ENCODE peak calls at places on chromosomes 12 and 14, in six cellular contexts. N, P, T, J, Z and R are unnamed samples.

GRCh38 chr14:73924337-73924736 is 25.6 kb downstream of the FAM161B start:
- DNase-seq in Z (no peak), N (no peak), T (no peak), J (no peak), P (no peak), R (no peak)

GRCh38 chr12:67646775-67647174 is 1.8 kb upstream of the DYRK2 start:
- DNase-seq in N (no peak), T (no peak), Z (no peak), J (no peak), P (no peak), R (no peak)

GRCh38 chr12:109258607-109259544 is 50.2 kb downstream of the FOXN4 start:
- DNase-seq in Z (no peak), N (no peak), P (peak), J (no peak), T (no peak), R (no peak)

GRCh38 chr14:26180221-26180620 is 417.6 kb downstream of the NOVA1 start:
- DNase-seq in P (no peak), Z (no peak), N (no peak), J (no peak), T (no peak), R (no peak)

GRCh38 chr12:124713436-124714082 is 146.1 kb upstream of the NCOR2 start:
- DNase-seq in J (peak), N (no peak), Z (peak), P (no peak), T (peak), R (no peak)

GRCh38 chr14:43687866-43688265 is 819.2 kb downstream of the FSCB start:
- DNase-seq in T (no peak), P (no peak), N (no peak), J (no peak), Z (peak), R (peak)

GRCh38 chr12:50620050-50620974 is 115.5 kb downstream of the DIP2B start:
- DNase-seq in J (peak), Z (peak), N (no peak), T (no peak), P (no peak), R (peak)

GRCh38 chr14:104843442-104844305 is 21.4 kb upstream of the CEP170B start:
- DNase-seq in Z (no peak), T (no peak), N (no peak), J (peak), P (no peak), R (no peak)

GRCh38 chr12:94026566-94026965 is 121.8 kb upstream of the PLXNC1 start:
- DNase-seq in J (no peak), N (no peak), Z (no peak), P (no peak), T (no peak), R (no peak)

GRCh38 chr14:91414475-91415342 is 2.9 kb downstream of the CCDC88C start:
- DNase-seq in P (no peak), J (peak), Z (no peak), N (no peak), T (no peak), R (no peak)

GRCh38 chr14:23057757-23058653 is 685 bp upstream of the CDH24 start:
- DNase-seq in P (peak), T (peak), J (peak), N (peak), Z (peak), R (peak)

GRCh38 chr14:103923863-103924262 is 4.4 kb upstream of the TDRD9 start:
- DNase-seq in P (no peak), T (no peak), Z (no peak), N (no peak), J (no peak), R (no peak)

GRCh38 chr14:58763210-58763609 is 125.4 kb downstream of the DACT1 start:
- DNase-seq in Z (no peak), P (no peak), T (no peak), J (no peak), N (no peak), R (no peak)

GRCh38 chr12:5439333-5439732 is 7.4 kb downstream of the NTF3 start:
- DNase-seq in N (no peak), J (peak), Z (no peak), T (no peak), P (no peak), R (no peak)

GRCh38 chr12:124289634-124290600 is 5.0 kb upstream of the RFLNA start:
- DNase-seq in P (peak), Z (no peak), T (no peak), N (no peak), J (no peak), R (no peak)

DNA sequence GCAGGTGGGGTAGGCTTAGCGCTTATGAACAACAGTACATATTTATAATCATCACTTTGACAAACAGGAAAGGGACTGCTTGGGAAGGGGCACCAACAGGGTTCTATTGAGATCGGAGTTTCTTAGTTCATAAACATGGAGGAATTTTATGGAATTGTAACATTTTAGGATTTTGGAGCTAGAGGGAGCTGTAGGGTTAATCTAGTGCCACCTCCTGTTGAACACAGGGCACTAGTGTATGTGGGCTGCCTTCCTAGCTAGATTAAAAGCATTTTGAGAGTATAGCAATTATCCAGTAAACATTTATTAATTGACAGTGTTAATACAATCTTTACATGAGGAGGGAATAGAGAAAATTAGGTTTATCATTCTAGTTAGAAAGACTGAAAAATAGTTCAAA is 23.1 kb upstream of the TBC1D30 start:
- DNase-seq in Z (no peak), T (no peak), P (no peak), N (no peak), J (peak), R (peak)
- TF ChIP-seq CTCF in Z (peak), T (no peak), P (no peak), N (peak), J (peak), R (no peak)

GRCh38 chr14:54815016-54815415 is 87.6 kb downstream of the GCH1 start:
- DNase-seq in T (no peak), P (peak), Z (no peak), J (no peak), N (no peak), R (no peak)

GRCh38 chr14:54813081-54813480 is 89.5 kb downstream of the GCH1 start:
- DNase-seq in P (no peak), N (no peak), T (no peak), J (no peak), Z (peak), R (peak)

GRCh38 chr14:54812661-54813060 is 90.0 kb downstream of the GCH1 start:
- DNase-seq in Z (no peak), P (no peak), J (no peak), T (no peak), N (no peak), R (no peak)

GRCh38 chr14:54815531-54815930 is 87.1 kb downstream of the GCH1 start:
- DNase-seq in T (no peak), P (no peak), Z (no peak), J (no peak), N (no peak), R (no peak)

GRCh38 chr14:54814076-54814475 is 88.5 kb downstream of the GCH1 start:
- DNase-seq in N (no peak), Z (no peak), P (no peak), T (no peak), J (no peak), R (no peak)
- TF ChIP-seq CTCF in N (peak), Z (no peak), P (no peak), T (no peak), J (no peak), R (peak)

DNA sequence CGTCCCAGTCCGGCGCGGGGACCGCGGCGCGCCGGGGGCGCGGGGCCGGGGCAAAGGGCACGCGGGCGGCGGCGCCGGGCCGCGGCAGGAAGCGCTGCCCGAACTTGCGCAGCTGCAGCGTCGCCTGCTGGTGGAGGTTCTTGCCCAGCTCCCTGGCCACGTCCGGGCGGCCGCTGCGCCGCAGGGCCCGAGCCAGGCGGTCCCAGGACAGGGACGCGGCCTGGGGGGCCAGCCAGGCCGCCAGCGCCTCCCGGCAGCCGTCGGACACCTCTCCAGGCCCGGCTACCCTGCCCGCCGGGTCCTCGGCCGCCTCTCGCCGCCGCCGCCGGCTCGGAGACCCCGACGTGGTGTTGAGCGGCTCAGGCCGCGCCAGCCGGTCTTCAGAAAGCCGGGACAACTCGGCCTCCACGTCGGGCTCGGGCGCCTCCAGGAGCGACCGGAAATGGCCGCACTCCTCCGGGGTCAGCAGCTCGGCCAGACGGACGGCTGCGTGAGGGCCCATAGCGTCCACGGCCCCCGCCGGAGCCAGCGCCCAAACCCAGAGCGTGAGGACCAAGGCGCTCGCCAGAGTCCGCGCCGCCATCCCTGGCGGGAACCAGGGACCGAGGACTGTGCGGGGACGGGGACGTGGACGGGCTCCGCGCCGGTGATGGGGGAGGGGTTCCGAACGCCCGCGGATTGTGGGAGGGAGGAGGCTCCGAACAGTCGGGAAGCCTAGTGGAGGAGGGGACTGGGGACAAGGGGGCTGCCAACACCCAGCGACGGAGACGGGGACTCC is 34.0 kb downstream of the FIGNL2 start:
- DNase-seq in N (peak), J (peak), Z (peak), P (peak), T (peak), R (no peak)
- TF ChIP-seq CTCF in N (peak), J (peak), Z (peak), P (peak), T (no peak), R (peak)

GRCh38 chr14:92599786-92600185 is 86.2 kb downstream of the RIN3 start:
- DNase-seq in P (no peak), N (no peak), J (no peak), T (no peak), Z (no peak), R (no peak)
- TF ChIP-seq CTCF in P (no peak), N (no peak), J (no peak), T (no peak), Z (no peak), R (no peak)

DNA sequence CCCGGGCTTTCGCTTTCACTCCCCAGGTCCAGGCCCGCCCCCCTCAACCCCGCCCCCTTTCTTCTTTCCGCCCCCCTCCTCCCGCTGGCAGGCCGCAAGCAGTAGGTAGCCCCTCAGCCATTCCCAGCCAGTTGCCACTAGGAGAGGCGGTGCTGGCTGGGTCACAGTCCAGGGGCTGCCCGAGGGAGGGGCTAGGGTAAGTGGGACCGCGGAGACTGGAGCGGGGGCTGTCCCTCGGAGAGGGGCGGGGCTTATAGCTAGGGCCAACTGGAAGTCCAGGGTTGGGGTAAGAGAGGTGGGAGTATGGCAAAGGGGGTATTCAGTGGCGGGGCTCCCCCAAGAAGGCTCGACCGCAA is 190 bp upstream of the PSME2 start:
- DNase-seq in N (peak), J (peak), Z (peak), P (peak), T (peak), R (peak)
- TF ChIP-seq CTCF in N (peak), J (no peak), Z (no peak), P (no peak), T (no peak), R (no peak)

GRCh38 chr12:2672863-2673262 is 121.9 kb upstream of the FKBP4 start:
- DNase-seq in Z (no peak), P (no peak), J (no peak), T (no peak), N (no peak), R (no peak)

GRCh38 chr12:2677142-2677880 is 117.5 kb upstream of the FKBP4 start:
- DNase-seq in P (no peak), J (no peak), N (no peak), Z (no peak), T (no peak), R (no peak)

GRCh38 chr12:2673966-2674810 is 120.6 kb upstream of the FKBP4 start:
- DNase-seq in J (peak), P (no peak), Z (no peak), T (peak), N (no peak), R (no peak)

GRCh38 chr12:2678416-2678815 is 116.4 kb upstream of the FKBP4 start:
- DNase-seq in J (no peak), N (no peak), T (no peak), Z (no peak), P (no peak), R (no peak)

DNA sequence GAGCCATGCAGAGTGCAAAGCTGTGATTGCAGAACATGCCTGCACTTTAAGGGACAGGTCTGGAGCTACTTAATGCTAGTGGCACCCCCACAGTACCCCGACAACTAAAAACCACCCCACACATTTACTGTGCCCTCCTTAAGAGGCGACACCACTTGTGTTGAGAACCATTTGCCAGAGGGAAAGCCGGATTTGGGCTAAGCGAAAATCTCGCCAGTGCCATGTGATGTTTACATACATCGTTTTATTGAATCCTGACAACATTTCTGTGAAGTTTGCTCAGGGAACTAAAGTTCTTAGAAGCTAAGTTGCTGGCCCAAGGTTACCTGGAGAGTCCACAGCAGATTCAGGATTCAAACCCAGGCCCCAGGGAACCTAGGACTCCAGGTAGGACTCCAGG is 119.0 kb upstream of the FKBP4 start:
- DNase-seq in J (no peak), P (no peak), Z (no peak), T (no peak), N (no peak), R (no peak)
- TF ChIP-seq CTCF in J (no peak), P (no peak), Z (no peak), T (no peak), N (no peak), R (no peak)

DNA sequence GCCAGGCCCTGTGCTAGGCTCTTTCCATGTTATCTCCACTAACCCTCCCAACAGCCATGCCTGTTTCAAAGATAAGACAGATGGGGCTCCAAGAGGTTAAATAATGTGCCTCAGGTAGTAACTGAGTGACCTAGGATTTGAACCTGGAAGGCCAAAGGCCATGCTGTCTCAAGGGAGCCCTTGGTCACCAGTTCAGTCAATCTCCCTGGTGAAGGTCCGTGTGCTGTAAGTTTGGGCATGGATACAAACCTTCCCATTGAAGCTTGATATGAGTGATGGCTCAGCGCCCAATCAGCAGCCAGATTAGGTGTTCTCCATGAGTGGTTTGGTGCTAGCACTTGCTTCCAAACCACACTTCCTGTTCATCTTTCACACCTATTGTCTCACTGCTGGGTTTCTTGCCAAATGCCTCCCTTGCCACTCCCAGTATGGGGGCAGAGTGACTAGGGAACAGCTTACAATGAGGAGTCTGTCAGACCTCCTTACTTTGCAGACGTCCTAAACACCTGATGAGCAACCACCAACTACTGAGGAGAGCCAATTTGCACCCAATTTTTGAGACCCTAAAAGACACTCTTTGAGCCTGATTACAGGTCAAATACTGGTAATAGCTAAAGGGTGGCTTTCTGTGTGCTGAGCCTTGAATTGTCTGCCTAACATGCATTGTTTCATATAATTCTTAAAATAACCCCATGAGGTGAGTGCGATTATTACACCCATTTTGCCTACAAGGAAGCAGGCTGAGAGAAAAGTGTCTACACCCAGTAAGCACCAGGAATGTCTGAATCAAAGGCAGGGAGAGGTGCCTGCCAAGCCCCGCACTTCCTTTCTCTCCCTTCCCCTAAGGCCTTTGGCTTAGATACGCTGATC is 48.5 kb upstream of the FOS start:
- DNase-seq in P (peak), T (peak), N (no peak), Z (peak), J (peak), R (peak)
- TF ChIP-seq CTCF in P (no peak), T (no peak), N (peak), Z (peak), J (no peak), R (peak)

GRCh38 chr12:121442028-121442948 is 42.4 kb downstream of the RNF34 start:
- DNase-seq in Z (no peak), P (no peak), N (no peak), J (no peak), T (no peak), R (no peak)

GRCh38 chr12:121443193-121443829 is 43.4 kb downstream of the RNF34 start:
- DNase-seq in Z (peak), T (peak), P (peak), J (peak), N (peak), R (peak)

GRCh38 chr12:121440768-121441167 is 40.9 kb downstream of the RNF34 start:
- DNase-seq in T (no peak), Z (no peak), J (no peak), N (no peak), P (no peak), R (no peak)

GRCh38 chr12:121439715-121440114 is 39.8 kb downstream of the RNF34 start:
- DNase-seq in T (no peak), Z (no peak), N (no peak), J (no peak), P (no peak), R (no peak)

GRCh38 chr12:121441555-121441954 is 41.6 kb downstream of the RNF34 start:
- DNase-seq in Z (no peak), N (no peak), J (no peak), T (peak), P (no peak), R (no peak)
- TF ChIP-seq CTCF in Z (no peak), N (no peak), J (no peak), T (no peak), P (no peak), R (no peak)